ENCODE peak calls at places on chromosomes 3 and 15, in six cellular contexts. One of them, this sample, is unnamed.

GRCh38 chr3:76728411-76728810 is 311.5 kb upstream of the ROBO2 start:
- DNase-seq in chondrocyte: no peak
- DNase-seq in esophagus squamous epithelium: no peak
- DNase-seq in SK-N-SH: no peak
- DNase-seq in neural progenitor cell: no peak
- DNase-seq in GM23338: no peak
- DNase-seq in this sample: no peak

GRCh38 chr3:126936853-126937395 is 46.0 kb upstream of the PLXNA1 start:
- DNase-seq in neural progenitor cell: no peak
- DNase-seq in GM23338: no peak
- DNase-seq in SK-N-SH: no peak
- DNase-seq in esophagus squamous epithelium: no peak
- DNase-seq in chondrocyte: no peak
- DNase-seq in this sample: no peak

GRCh38 chr3:159191454-159191853 is 389.6 kb downstream of the MFSD1 start:
- DNase-seq in esophagus squamous epithelium: no peak
- DNase-seq in GM23338: no peak
- DNase-seq in SK-N-SH: no peak
- DNase-seq in chondrocyte: no peak
- DNase-seq in neural progenitor cell: no peak
- DNase-seq in this sample: peak; percentile 96

GRCh38 chr3:139559541-139559940 is 20.0 kb upstream of the RBP1 start:
- DNase-seq in chondrocyte: no peak
- DNase-seq in neural progenitor cell: peak; percentile 52
- DNase-seq in GM23338: no peak
- DNase-seq in esophagus squamous epithelium: no peak
- DNase-seq in SK-N-SH: no peak
- DNase-seq in this sample: peak; percentile 77

GRCh38 chr3:64977308-64978100 is 289.7 kb upstream of the ADAMTS9 start:
- DNase-seq in GM23338: peak; percentile 13
- DNase-seq in esophagus squamous epithelium: no peak
- DNase-seq in chondrocyte: no peak
- DNase-seq in SK-N-SH: no peak
- DNase-seq in neural progenitor cell: no peak
- DNase-seq in this sample: peak; percentile 85

GRCh38 chr3:100087203-100087602 is 27.1 kb downstream of the FILIP1L start:
- DNase-seq in neural progenitor cell: no peak
- DNase-seq in chondrocyte: no peak
- DNase-seq in esophagus squamous epithelium: no peak
- DNase-seq in SK-N-SH: no peak
- DNase-seq in GM23338: no peak
- DNase-seq in this sample: peak; percentile 88

GRCh38 chr3:39232859-39233258 is 40.5 kb upstream of the XIRP1 start:
- DNase-seq in GM23338: no peak
- DNase-seq in esophagus squamous epithelium: no peak
- DNase-seq in SK-N-SH: no peak
- DNase-seq in chondrocyte: no peak
- DNase-seq in neural progenitor cell: no peak
- DNase-seq in this sample: no peak

GRCh38 chr3:11604139-11604895 is 39.4 kb downstream of the VGLL4 start:
- DNase-seq in esophagus squamous epithelium: no peak
- DNase-seq in neural progenitor cell: no peak
- DNase-seq in chondrocyte: no peak
- DNase-seq in GM23338: no peak
- DNase-seq in SK-N-SH: no peak
- DNase-seq in this sample: peak; percentile 73

GRCh38 chr15:25739687-25740121 is 123.4 kb downstream of the ATP10A start:
- DNase-seq in GM23338: peak; percentile 61
- DNase-seq in esophagus squamous epithelium: no peak
- DNase-seq in chondrocyte: no peak
- DNase-seq in neural progenitor cell: peak; percentile 61
- DNase-seq in SK-N-SH: peak; percentile 72
- DNase-seq in this sample: peak; percentile 13

GRCh38 chr3:132730891-132731580 is 8.8 kb upstream of the NPHP3 start:
- DNase-seq in chondrocyte: no peak
- DNase-seq in GM23338: peak; percentile 80
- DNase-seq in neural progenitor cell: peak; percentile 75
- DNase-seq in esophagus squamous epithelium: no peak
- DNase-seq in SK-N-SH: peak; percentile 46
- DNase-seq in this sample: peak; percentile 37

GRCh38 chr3:60588806-60589205 is 662.4 kb downstream of the FHIT start:
- DNase-seq in esophagus squamous epithelium: no peak
- DNase-seq in neural progenitor cell: no peak
- DNase-seq in SK-N-SH: no peak
- DNase-seq in chondrocyte: no peak
- DNase-seq in GM23338: no peak
- DNase-seq in this sample: peak; percentile 81

GRCh38 chr15:90212221-90213079 is 11.3 kb downstream of the SEMA4B start:
- DNase-seq in chondrocyte: no peak
- DNase-seq in SK-N-SH: no peak
- DNase-seq in GM23338: no peak
- DNase-seq in esophagus squamous epithelium: no peak
- DNase-seq in neural progenitor cell: no peak
- DNase-seq in this sample: no peak

GRCh38 chr3:49132073-49132436 is 795 bp downstream of the LAMB2 start:
- DNase-seq in esophagus squamous epithelium: no peak
- DNase-seq in chondrocyte: no peak
- DNase-seq in SK-N-SH: no peak
- DNase-seq in neural progenitor cell: no peak
- DNase-seq in GM23338: no peak
- DNase-seq in this sample: no peak

GRCh38 chr3:197428117-197428761 is 127.5 kb downstream of the BDH1 start:
- DNase-seq in esophagus squamous epithelium: no peak
- DNase-seq in SK-N-SH: peak; percentile 54
- DNase-seq in GM23338: peak; percentile 30
- DNase-seq in neural progenitor cell: peak; percentile 47
- DNase-seq in chondrocyte: no peak
- DNase-seq in this sample: peak; percentile 86

GRCh38 chr3:172210355-172210754 is 171.0 kb downstream of the FNDC3B start:
- DNase-seq in SK-N-SH: no peak
- DNase-seq in GM23338: no peak
- DNase-seq in chondrocyte: no peak
- DNase-seq in esophagus squamous epithelium: no peak
- DNase-seq in neural progenitor cell: no peak
- DNase-seq in this sample: peak; percentile 63

GRCh38 chr15:35038655-35039534 is 46.2 kb downstream of the NANOGP8 start:
- DNase-seq in neural progenitor cell: no peak
- DNase-seq in GM23338: no peak
- DNase-seq in esophagus squamous epithelium: no peak
- DNase-seq in SK-N-SH: no peak
- DNase-seq in chondrocyte: no peak
- DNase-seq in this sample: peak; percentile 51

GRCh38 chr3:195033531-195034091 is 237.3 kb downstream of the XXYLT1 start:
- DNase-seq in GM23338: no peak
- DNase-seq in SK-N-SH: no peak
- DNase-seq in chondrocyte: no peak
- DNase-seq in esophagus squamous epithelium: no peak
- DNase-seq in neural progenitor cell: no peak
- DNase-seq in this sample: no peak

GRCh38 chr3:120399372-120399771 is 50.2 kb upstream of the LRRC58 start:
- DNase-seq in chondrocyte: no peak
- DNase-seq in neural progenitor cell: no peak
- DNase-seq in esophagus squamous epithelium: no peak
- DNase-seq in GM23338: no peak
- DNase-seq in SK-N-SH: no peak
- DNase-seq in this sample: no peak

GRCh38 chr3:157330206-157330605 is 106.4 kb upstream of the PTX3 start:
- DNase-seq in GM23338: no peak
- DNase-seq in neural progenitor cell: no peak
- DNase-seq in SK-N-SH: no peak
- DNase-seq in esophagus squamous epithelium: no peak
- DNase-seq in chondrocyte: no peak
- DNase-seq in this sample: no peak

GRCh38 chr3:38345879-38346583 is 554 bp upstream of the XYLB start:
- DNase-seq in GM23338: no peak
- DNase-seq in esophagus squamous epithelium: no peak
- DNase-seq in SK-N-SH: no peak
- DNase-seq in chondrocyte: no peak
- DNase-seq in neural progenitor cell: no peak
- DNase-seq in this sample: no peak

GRCh38 chr3:52671676-52672075 is 14.0 kb downstream of the PBRM1 start:
- DNase-seq in SK-N-SH: no peak
- DNase-seq in chondrocyte: no peak
- DNase-seq in GM23338: no peak
- DNase-seq in esophagus squamous epithelium: no peak
- DNase-seq in neural progenitor cell: no peak
- DNase-seq in this sample: no peak

GRCh38 chr15:65365229-65365628 is 12.6 kb downstream of the IGDCC3 start:
- DNase-seq in neural progenitor cell: peak; percentile 44
- DNase-seq in chondrocyte: no peak
- DNase-seq in esophagus squamous epithelium: no peak
- DNase-seq in GM23338: peak; percentile 75
- DNase-seq in SK-N-SH: no peak
- DNase-seq in this sample: no peak

GRCh38 chr15:52336530-52336929 is 40.9 kb upstream of the MYO5C start:
- DNase-seq in esophagus squamous epithelium: no peak
- DNase-seq in chondrocyte: no peak
- DNase-seq in GM23338: peak; percentile 25
- DNase-seq in neural progenitor cell: no peak
- DNase-seq in SK-N-SH: peak; percentile 45
- DNase-seq in this sample: no peak
- TF ChIP-seq CTCF in esophagus squamous epithelium: peak; percentile 4
- TF ChIP-seq CTCF in chondrocyte: peak; percentile 45
- TF ChIP-seq CTCF in GM23338: peak; percentile 22
- TF ChIP-seq CTCF in neural progenitor cell: peak; percentile 26
- TF ChIP-seq CTCF in SK-N-SH: no peak
- TF ChIP-seq CTCF in this sample: no peak

GRCh38 chr3:188349276-188349962 is 195.5 kb downstream of the LPP start:
- DNase-seq in SK-N-SH: no peak
- DNase-seq in esophagus squamous epithelium: no peak
- DNase-seq in chondrocyte: no peak
- DNase-seq in GM23338: peak; percentile 52
- DNase-seq in neural progenitor cell: peak; percentile 28
- DNase-seq in this sample: peak; percentile 45
- TF ChIP-seq CTCF in SK-N-SH: peak; percentile 15
- TF ChIP-seq CTCF in esophagus squamous epithelium: no peak
- TF ChIP-seq CTCF in chondrocyte: peak; percentile 40
- TF ChIP-seq CTCF in GM23338: peak; percentile 21
- TF ChIP-seq CTCF in neural progenitor cell: peak; percentile 30
- TF ChIP-seq CTCF in this sample: no peak

DNA sequence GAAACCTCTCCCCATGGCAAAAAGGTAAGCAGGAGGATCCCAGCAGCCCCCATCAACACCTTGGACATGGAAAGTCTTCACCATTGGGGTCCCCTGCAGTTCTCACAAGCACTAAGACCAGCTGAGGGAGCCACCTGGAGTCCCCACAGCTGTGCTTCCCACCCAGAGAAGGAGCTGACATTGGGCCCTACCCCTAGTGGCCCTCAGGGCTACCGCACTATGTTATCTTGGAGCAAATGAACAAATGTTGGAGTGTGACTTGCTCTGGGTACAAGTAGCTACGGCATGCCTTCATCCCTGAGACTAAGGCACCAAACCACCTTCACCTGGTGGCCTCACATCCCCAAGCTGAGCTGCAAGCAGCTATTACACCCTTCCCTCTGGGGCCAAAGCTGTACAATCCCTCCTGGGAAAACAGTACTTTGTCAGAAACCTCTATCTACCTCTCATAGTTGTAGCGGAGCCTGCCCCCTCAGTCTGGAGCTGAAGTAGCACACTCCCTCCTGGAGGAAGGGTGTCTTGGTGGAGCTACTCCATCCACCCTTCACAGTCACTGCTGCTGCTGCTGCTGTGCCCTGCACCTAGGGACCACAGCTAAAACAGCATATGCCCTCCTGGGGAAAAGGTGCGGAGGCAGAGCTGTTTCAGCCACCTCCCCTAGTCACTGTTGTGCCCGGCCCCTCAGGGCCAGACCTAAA is 42.7 kb downstream of the SERP1 start:
- DNase-seq in neural progenitor cell: no peak
- DNase-seq in chondrocyte: no peak
- DNase-seq in esophagus squamous epithelium: no peak
- DNase-seq in SK-N-SH: no peak
- DNase-seq in GM23338: peak; percentile 44
- DNase-seq in this sample: no peak
- TF ChIP-seq CTCF in neural progenitor cell: no peak
- TF ChIP-seq CTCF in chondrocyte: no peak
- TF ChIP-seq CTCF in esophagus squamous epithelium: no peak
- TF ChIP-seq CTCF in SK-N-SH: no peak
- TF ChIP-seq CTCF in GM23338: peak; percentile 43
- TF ChIP-seq CTCF in this sample: no peak

GRCh38 chr3:5305681-5305983 is 118.1 kb downstream of the EDEM1 start:
- DNase-seq in esophagus squamous epithelium: no peak
- DNase-seq in SK-N-SH: no peak
- DNase-seq in GM23338: no peak
- DNase-seq in neural progenitor cell: no peak
- DNase-seq in chondrocyte: no peak
- DNase-seq in this sample: no peak
- TF ChIP-seq CTCF in esophagus squamous epithelium: no peak
- TF ChIP-seq CTCF in SK-N-SH: no peak
- TF ChIP-seq CTCF in GM23338: no peak
- TF ChIP-seq CTCF in neural progenitor cell: no peak
- TF ChIP-seq CTCF in chondrocyte: peak; percentile 39
- TF ChIP-seq CTCF in this sample: no peak

DNA sequence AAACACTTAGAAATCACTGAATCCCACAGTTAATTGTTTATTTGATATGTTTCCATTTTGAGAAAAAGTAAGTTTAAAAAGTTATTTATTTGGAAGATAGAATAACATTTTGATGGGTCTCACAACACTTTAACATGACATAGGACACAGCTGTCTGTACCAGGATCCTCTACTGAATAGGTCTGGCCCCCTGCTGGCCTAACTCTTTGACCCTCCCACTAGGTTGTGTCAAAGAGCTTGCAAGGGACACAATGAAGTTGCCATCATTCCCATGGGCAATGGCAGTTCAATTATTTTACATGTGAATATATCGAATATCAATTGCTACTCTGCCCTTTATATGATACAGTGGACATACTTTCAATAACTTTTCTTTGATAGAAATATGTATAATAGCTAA is 138.9 kb downstream of the EPHA3 start:
- DNase-seq in neural progenitor cell: peak; percentile 68
- DNase-seq in chondrocyte: no peak
- DNase-seq in GM23338: peak; percentile 88
- DNase-seq in esophagus squamous epithelium: no peak
- DNase-seq in SK-N-SH: no peak
- DNase-seq in this sample: no peak
- TF ChIP-seq CTCF in neural progenitor cell: peak; percentile 31
- TF ChIP-seq CTCF in chondrocyte: peak; percentile 12
- TF ChIP-seq CTCF in GM23338: no peak
- TF ChIP-seq CTCF in esophagus squamous epithelium: no peak
- TF ChIP-seq CTCF in SK-N-SH: peak; percentile 16
- TF ChIP-seq CTCF in this sample: no peak